ENCODE peak calls at places on chromosomes 12 and 14, in four cellular contexts. D is SK-N-SH, E is fibroblast of lung, P is IMR-90. M is an unnamed sample.

GRCh38 chr14:59474172-59474571 is 9.0 kb upstream of the GPR135 start:
- DNase-seq in E (peak; percentile 55), D (no peak), P (peak; percentile 72), M (no peak)

GRCh38 chr12:46627686-46628085 is 198.1 kb downstream of the SLC38A4 start:
- DNase-seq in D (no peak), P (peak; percentile 61), E (peak; percentile 6), M (no peak)

GRCh38 chr12:57864811-57865751 is 18.6 kb upstream of the CTDSP2 start:
- DNase-seq in P (peak; percentile 77), D (no peak), E (peak; percentile 81), M (peak; percentile 95)

GRCh38 chr12:123034022-123034541 is 53.6 kb downstream of the ARL6IP4 start:
- DNase-seq in P (no peak), D (no peak), E (no peak), M (no peak)

GRCh38 chr12:121789800-121790748 is 3.4 kb downstream of the RHOF start:
- DNase-seq in E (no peak), D (no peak), P (peak; percentile 34), M (no peak)

GRCh38 chr14:101112351-101113107 is 209.0 kb upstream of the RTL1 start:
- DNase-seq in P (no peak), E (no peak), D (peak; percentile 20), M (no peak)

GRCh38 chr12:1533602-1534304 is 60.6 kb downstream of the FBXL14 start:
- DNase-seq in D (no peak), P (peak; percentile 43), E (no peak), M (peak; percentile 75)

GRCh38 chr12:104273503-104273902 is 30.0 kb upstream of the EID3 start:
- DNase-seq in P (no peak), E (no peak), D (no peak), M (no peak)

GRCh38 chr12:95715177-95715576 is 75.4 kb downstream of the NTN4 start:
- DNase-seq in E (no peak), P (no peak), D (no peak), M (no peak)

GRCh38 chr12:126667340-126667739 is 1599.6 kb upstream of the TMEM132C start:
- DNase-seq in E (peak; percentile 17), D (no peak), P (no peak), M (peak; percentile 78)

GRCh38 chr14:103313704-103314103 is 20.3 kb upstream of the EIF5 start:
- DNase-seq in E (no peak), D (no peak), P (no peak), M (peak; percentile 26)

GRCh38 chr12:54415223-54415929 is 3.7 kb downstream of the ITGA5 start:
- DNase-seq in D (no peak), E (no peak), P (no peak), M (peak; percentile 60)

GRCh38 chr12:132049442-132049841 is 94.7 kb downstream of the DDX51 start:
- DNase-seq in E (no peak), P (no peak), D (no peak), M (no peak)

GRCh38 chr12:132052191-132052932 is 91.8 kb downstream of the DDX51 start:
- DNase-seq in D (no peak), P (no peak), E (no peak), M (no peak)

GRCh38 chr12:132046561-132046960 is 96.8 kb downstream of the EP400 start:
- DNase-seq in E (peak; percentile 95), D (peak; percentile 73), P (peak; percentile 97), M (peak; percentile 94)

GRCh38 chr12:132053338-132054330 is 90.5 kb downstream of the DDX51 start:
- DNase-seq in P (no peak), E (no peak), D (no peak), M (no peak)

DNA sequence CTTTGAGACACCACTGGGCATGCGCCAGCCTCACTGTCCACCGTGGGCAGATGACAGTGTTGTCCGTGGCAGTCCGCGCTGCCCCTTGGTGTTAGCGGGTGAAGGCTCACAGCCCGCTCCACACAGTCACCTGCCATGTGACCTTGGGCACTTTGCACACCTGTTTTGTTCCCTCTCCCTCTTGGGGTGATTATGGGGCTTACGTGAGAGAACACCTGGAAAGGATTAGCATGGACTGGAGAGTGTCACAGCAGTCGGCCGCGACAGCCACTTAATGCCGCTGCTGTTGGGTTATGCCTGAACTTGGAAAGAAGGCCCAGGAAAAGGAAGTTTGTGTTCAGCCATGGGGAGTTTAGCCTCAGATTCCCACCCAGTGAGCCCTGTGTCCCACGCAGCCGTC is 94.2 kb downstream of the DDX51 start:
- DNase-seq in E (no peak), P (no peak), D (no peak), M (no peak)
- H4K20me1 ChIP-seq in E (no peaks in the 10 kb centered on the region), P (peaks cover 11% of the 10 kb centered on the region), D (peaks cover 9% of the 10 kb centered on the region), M (no peaks in the 10 kb centered on the region)

DNA sequence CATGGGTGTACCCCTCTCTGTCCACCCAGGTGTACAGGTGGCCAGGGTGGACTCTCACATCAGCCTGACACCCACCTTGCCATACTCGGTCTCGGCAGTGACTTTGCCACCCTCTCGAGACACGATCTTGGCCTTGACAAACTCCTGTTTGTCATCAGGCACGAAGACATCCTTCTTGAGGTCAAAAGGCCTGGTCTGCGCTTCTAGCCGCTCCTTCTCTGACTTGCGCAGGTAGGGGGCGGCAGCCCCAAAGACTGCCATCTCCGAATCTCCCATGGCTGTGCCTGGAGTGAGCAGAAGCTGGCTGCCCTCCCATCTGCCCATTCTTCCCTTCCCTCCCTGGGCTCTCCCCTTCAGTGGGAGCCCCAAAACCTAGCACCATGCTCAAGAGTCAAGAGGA is 2.0 kb downstream of the MYH7 start:
- DNase-seq in D (no peak), E (no peak), P (no peak), M (no peak)
- H3K4me3 ChIP-seq in D (no peak overlapping the region), E (no peak overlapping the region), P (no peak overlapping the region), M (no peak overlapping the region)

GRCh38 chr14:53946071-53946403 is 10.6 kb downstream of the BMP4 start:
- DNase-seq in D (no peak), P (no peak), E (no peak), M (no peak)
- H3K27me3 ChIP-seq in D (peaks cover 67% of the 10 kb centered on the region), P (no peaks in the 10 kb centered on the region), E (no peaks in the 10 kb centered on the region), M (peaks cover 29% of the 10 kb centered on the region)

DNA sequence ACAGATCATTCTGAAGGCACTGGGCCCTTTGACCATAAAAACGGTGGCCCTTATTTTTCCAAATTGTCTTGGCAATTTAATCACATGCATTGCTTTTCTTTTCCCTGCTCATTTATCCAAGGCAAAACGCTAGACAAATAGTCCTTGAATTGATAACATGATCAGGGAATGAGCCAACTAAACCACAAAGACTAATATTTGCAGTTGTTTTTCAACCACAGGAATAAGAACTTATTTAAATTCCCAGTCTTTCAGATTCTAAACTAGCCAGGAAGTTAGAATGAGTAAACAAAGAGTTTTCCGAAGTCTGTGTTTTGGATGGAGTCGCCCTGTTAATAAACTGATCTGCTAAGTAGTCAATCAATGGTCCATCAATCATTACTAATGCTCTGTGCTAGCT is 14.9 kb downstream of the TBX5 start:
- DNase-seq in P (peak; percentile 75), D (no peak), E (peak; percentile 86), M (no peak)
- H4K20me1 ChIP-seq in P (peaks cover 37% of the 10 kb centered on the region), D (no peaks in the 10 kb centered on the region), E (no peaks in the 10 kb centered on the region), M (no peaks in the 10 kb centered on the region)

DNA sequence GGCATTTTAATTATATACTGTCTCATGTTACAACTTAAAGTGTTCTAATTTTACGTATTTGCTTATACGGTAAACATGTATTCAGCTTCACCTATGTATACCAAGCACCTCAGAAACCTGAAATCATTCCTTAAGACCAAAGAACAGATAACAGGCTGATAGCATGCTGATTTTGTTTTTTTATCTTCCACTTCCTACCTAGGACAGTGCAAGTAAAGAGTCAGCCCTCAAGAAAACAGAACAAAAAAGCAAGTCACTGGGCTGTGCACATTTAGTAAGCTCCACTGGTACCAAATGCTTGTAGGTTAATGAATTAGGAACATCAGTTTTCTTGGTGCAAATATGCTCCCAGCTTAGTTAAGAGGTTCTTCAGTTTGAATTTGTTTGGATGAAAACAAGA is 611.3 kb downstream of the VRK1 start:
- DNase-seq in E (no peak), P (no peak), D (no peak), M (no peak)
- H3K4me3 ChIP-seq in E (no peak overlapping the region), P (no peak overlapping the region), D (no peak overlapping the region), M (no peak overlapping the region)

DNA sequence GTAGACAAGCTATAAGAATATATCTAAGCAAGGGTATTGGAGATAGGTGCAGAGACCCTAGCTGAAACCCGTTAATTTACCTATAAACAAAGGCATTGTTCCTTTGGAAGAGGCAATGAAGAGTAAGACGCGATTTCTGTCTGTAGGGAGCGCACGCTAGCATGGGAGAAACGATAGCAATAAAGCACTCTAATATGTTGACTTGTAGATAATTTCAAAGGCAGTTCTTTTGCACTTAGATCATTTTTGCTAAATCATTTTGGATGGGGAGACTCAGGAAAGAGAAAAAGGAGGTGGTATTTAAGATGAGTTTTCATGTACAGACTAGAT is 648 bp downstream of the CCDC77 start:
- DNase-seq in E (peak; percentile 46), D (peak; percentile 32), P (peak; percentile 41), M (peak; percentile 74)
- H3K27me3 ChIP-seq in E (no peaks in the 10 kb centered on the region), D (no peaks in the 10 kb centered on the region), P (no peaks in the 10 kb centered on the region), M (no peaks in the 10 kb centered on the region)

DNA sequence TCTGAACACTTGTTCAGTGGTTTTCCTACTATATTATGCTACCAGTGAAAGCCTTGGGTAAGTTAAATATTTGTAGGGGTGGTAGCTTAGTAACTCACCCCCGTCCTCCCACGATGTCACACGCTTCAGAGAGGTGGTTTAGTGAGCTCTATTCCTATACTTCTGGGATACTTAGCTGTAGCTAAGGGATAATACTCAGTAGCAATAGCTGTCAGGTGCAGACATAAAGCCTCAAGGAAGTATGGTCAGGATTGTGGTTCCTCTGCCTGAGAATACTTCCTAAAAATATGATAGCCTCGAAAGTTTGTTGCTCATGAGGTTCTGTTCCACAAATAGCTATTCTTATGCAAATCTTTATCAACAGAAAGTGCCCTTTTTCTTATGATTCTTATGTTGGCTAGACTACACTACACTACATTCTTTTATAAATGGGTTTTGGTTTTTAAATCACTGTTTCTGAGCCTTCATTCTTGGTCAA is 11.9 kb downstream of the DLST start:
- DNase-seq in P (no peak), E (no peak), D (no peak), M (no peak)
- H4K20me1 ChIP-seq in P (peaks cover 11% of the 10 kb centered on the region), E (no peaks in the 10 kb centered on the region), D (peaks cover 10% of the 10 kb centered on the region), M (peaks cover 4% of the 10 kb centered on the region)

DNA sequence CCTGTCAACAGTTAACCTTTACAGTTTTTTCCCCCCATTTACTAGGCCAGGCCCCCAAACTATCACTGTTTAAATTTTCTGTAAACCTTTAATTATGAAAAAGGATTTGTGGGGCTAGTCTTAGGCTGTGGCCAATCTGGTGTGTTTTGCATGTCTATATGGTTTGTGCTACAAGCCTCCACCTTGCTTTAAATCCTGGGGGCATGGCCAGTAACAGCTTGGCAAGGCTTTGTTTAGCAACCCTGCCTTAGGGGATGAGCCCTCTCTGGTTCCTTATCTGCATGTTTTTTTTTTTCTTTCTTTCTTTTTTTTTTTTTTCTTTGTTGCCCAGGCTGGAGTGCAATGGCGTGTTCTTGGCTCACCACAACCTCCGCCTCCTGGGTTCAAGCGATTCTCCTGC is 102.7 kb downstream of the KCNMB4 start:
- DNase-seq in E (no peak), P (no peak), D (no peak), M (no peak)
- H3K4me3 ChIP-seq in E (no peak overlapping the region), P (no peak overlapping the region), D (no peak overlapping the region), M (no peak overlapping the region)

DNA sequence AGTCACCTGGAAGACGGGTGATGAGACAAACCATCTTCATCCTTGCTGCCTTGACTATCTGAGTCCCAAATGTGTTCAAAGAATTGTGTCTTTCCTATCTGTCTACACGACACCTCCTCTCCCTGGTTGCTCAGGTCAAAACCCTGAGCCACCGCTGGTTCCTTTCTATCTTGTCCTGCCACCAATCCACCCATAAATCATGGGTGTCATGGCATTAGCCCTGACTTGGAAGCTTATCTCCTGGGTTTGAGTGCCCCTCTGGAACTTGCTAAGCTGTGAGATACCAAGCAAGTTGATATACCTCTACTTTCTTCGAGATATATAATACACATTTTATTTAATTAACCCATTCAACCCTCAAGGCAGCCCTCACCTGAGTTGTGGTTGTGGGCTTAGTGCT is 57.9 kb downstream of the ASCL4 start:
- DNase-seq in P (no peak), E (no peak), D (no peak), M (no peak)
- H3K27me3 ChIP-seq in P (no peaks in the 10 kb centered on the region), E (no peaks in the 10 kb centered on the region), D (no peaks in the 10 kb centered on the region), M (peaks cover 4% of the 10 kb centered on the region)

M was measured in GM23248.